ENCODE peak calls at places on chromosomes 4 and X, in nine cellular contexts. C is neuronal stem cell, U is vagina, I is heart left ventricle, H is lung, Q is small intestine, F is uterus, T is aorta, J is hepatocyte. N is an unnamed sample.
A peak's percentile ranks its signal among the peaks of the same experiment; 100 is the strongest.

GRCh38 chrX:45860450-45860849 is 659.8 kb upstream of the DIPK2B start:
- DNase-seq in H (no peak), C (no peak), I (no peak), F (no peak), T (no peak), U (no peak), J (no peak), Q (no peak), N (no peak)

GRCh38 chr4:83062748-83063147 is 27.8 kb downstream of the COPS4 start:
- DNase-seq in I (no peak), T (no peak), H (no peak), Q (no peak), J (no peak), C (no peak), U (no peak), F (no peak), N (no peak)

GRCh38 chr4:143071351-143071750 is 113.4 kb upstream of the USP38 start:
- DNase-seq in J (no peak), T (no peak), Q (no peak), U (no peak), I (no peak), F (no peak), H (no peak), C (no peak), N (no peak)

GRCh38 chrX:72255445-72255844 is 16.6 kb upstream of the ERCC6L start:
- DNase-seq in C (no peak), T (no peak), Q (no peak), H (peak; percentile 41), F (no peak), I (no peak), J (no peak), U (no peak), N (no peak)

GRCh38 chr4:2073808-2074481 is 14.8 kb downstream of the NAT8L start:
- DNase-seq in C (no peak), Q (no peak), T (peak; percentile 66), I (no peak), F (no peak), U (no peak), J (no peak), H (no peak), N (no peak)

GRCh38 chr4:130478406-130478805 is 1382.5 kb downstream of the C4orf33 start:
- DNase-seq in I (no peak), F (no peak), H (no peak), J (no peak), Q (no peak), U (no peak), T (no peak), C (no peak), N (no peak)

GRCh38 chr4:112973897-112974296 is 75.6 kb upstream of the ANK2 start:
- DNase-seq in U (no peak), F (no peak), H (no peak), J (no peak), Q (no peak), C (no peak), T (no peak), I (no peak), N (no peak)

GRCh38 chrX:85084770-85085393 is 81.2 kb downstream of the APOOL start:
- DNase-seq in H (no peak), F (no peak), T (no peak), I (no peak), C (peak; percentile 1), Q (peak; percentile 24), J (peak; percentile 48), U (no peak), N (no peak)

GRCh38 chrX:1210844-1211243 is 1.6 kb downstream of the CRLF2 start:
- DNase-seq in F (no peak), H (no peak), Q (no peak), U (no peak), I (no peak), C (no peak), J (no peak), T (no peak), N (no peak)

GRCh38 chrX:1212532-1212931 is at the start of gene CRLF2:
- DNase-seq in T (peak; percentile 31), J (no peak), Q (no peak), U (no peak), F (no peak), I (no peak), C (no peak), H (no peak), N (no peak)

GRCh38 chrX:1215123-1215823 is 2.8 kb upstream of the CRLF2 start:
- DNase-seq in F (no peak), T (peak; percentile 12), U (no peak), H (no peak), Q (no peak), C (no peak), J (no peak), I (no peak), N (no peak)

DNA sequence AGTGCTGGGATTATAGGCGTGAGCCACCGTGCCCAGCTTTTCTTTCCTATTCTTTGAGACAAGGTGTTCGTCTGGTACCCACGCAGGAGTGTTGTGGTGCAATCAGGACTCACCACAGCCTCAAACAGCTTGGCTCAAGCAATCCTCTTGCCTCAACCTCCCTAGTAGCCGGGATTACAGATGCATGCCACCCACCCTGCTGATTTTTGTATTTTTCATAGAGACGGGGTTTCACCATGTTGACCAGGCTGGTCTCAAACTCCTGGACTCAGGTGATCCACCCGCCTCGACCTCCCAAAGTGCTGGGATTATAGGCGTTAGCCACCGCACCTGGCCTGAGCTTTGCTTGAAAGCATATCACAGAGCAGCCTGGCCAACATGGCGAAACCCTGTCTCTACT is 1.5 kb upstream of the CRLF2 start:
- DNase-seq in T (peak; percentile 52), I (no peak), H (no peak), C (no peak), Q (no peak), U (no peak), F (no peak), J (no peak), N (no peak)
- H3K9me3 ChIP-seq in T (peaks cover 1% of the 10 kb centered on the region), I (no peaks in the 10 kb centered on the region), H (no peaks in the 10 kb centered on the region), C (no peaks in the 10 kb centered on the region), Q (no peaks in the 10 kb centered on the region), U (no peaks in the 10 kb centered on the region), F (no peaks in the 10 kb centered on the region), J (no peaks in the 10 kb centered on the region), N (no peaks in the 10 kb centered on the region)

GRCh38 chr4:98623126-98623802 is 35.1 kb downstream of the TSPAN5 start:
- DNase-seq in Q (no peak), C (no peak), H (no peak), T (no peak), U (no peak), I (no peak), F (no peak), J (no peak), N (no peak)

GRCh38 chr4:98619197-98619596 is 39.2 kb downstream of the TSPAN5 start:
- DNase-seq in Q (no peak), U (no peak), H (no peak), J (no peak), T (no peak), I (no peak), C (no peak), F (no peak), N (no peak)

GRCh38 chr4:98618670-98619069 is 39.7 kb downstream of the TSPAN5 start:
- DNase-seq in C (no peak), I (no peak), Q (no peak), T (no peak), U (no peak), F (no peak), J (no peak), H (no peak), N (no peak)

GRCh38 chr4:98617358-98618047 is 40.9 kb downstream of the TSPAN5 start:
- DNase-seq in I (no peak), Q (no peak), T (no peak), U (no peak), C (no peak), J (no peak), F (peak; percentile 36), H (no peak), N (no peak)

DNA sequence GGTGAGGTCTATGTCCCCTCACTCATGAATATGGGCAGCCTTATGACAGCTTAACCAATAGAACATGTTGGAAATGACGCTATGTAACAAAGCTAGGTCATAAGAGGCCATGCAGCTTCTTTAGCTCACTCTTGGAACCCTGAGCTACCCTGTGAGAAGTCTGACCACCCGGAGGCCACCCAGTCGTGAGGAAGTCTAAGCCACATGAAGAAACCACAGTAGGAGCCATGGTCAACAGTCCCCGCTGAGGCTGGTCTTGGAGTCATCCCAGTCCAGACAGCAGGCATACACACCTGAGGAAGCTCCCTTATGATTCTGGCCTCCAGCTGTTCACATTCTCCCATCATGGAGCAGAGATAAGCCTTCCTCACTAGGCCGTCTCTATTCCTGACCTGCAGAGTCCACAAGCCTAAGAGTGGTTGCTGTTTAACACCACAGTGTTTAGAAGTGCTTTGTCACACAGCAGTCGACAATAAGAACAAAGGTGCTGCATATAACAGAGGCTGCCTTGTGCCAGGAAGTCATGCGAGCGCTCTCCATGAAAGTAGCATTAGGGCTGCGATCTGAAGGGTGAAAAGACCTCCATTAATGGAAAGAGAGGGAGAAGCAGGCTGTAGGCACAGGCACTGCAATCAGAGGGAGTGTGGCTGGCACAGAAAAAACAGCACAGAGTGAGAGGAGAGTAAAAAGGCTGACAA is 38.2 kb downstream of the TSPAN5 start:
- DNase-seq in T (no peak), H (no peak), J (no peak), Q (no peak), U (no peak), C (no peak), F (no peak), I (no peak), N (no peak)
- H3K9me3 ChIP-seq in T (no peaks in the 10 kb centered on the region), H (no peaks in the 10 kb centered on the region), J (no peaks in the 10 kb centered on the region), Q (no peaks in the 10 kb centered on the region), U (no peaks in the 10 kb centered on the region), C (no peaks in the 10 kb centered on the region), F (no peaks in the 10 kb centered on the region), I (no peaks in the 10 kb centered on the region), N (no peaks in the 10 kb centered on the region)

GRCh38 chrX:13064599-13065143 is 20.3 kb upstream of the FAM9C start:
- DNase-seq in I (no peak), Q (no peak), U (no peak), T (no peak), H (no peak), J (peak; percentile 24), F (peak; percentile 47), C (no peak), N (no peak)

GRCh38 chrX:13068651-13069050 is 24.2 kb upstream of the FAM9C start:
- DNase-seq in Q (no peak), J (no peak), I (no peak), F (no peak), C (no peak), H (no peak), U (no peak), T (no peak), N (no peak)

GRCh38 chrX:13066391-13066790 is 22.0 kb upstream of the FAM9C start:
- DNase-seq in Q (no peak), I (no peak), F (no peak), H (no peak), U (no peak), C (no peak), J (no peak), T (no peak), N (no peak)

GRCh38 chrX:13069771-13070410 is 25.5 kb upstream of the FAM9C start:
- DNase-seq in Q (no peak), J (no peak), H (no peak), U (no peak), I (no peak), F (no peak), T (no peak), C (no peak), N (no peak)

GRCh38 chrX:13067842-13068241 is 23.4 kb upstream of the FAM9C start:
- DNase-seq in I (no peak), T (no peak), C (no peak), F (no peak), H (no peak), Q (no peak), J (no peak), U (no peak), N (no peak)
- H3K9me3 ChIP-seq in I (peaks cover 5% of the 10 kb centered on the region), T (no peaks in the 10 kb centered on the region), C (peaks cover 4% of the 10 kb centered on the region), F (no peaks in the 10 kb centered on the region), H (no peaks in the 10 kb centered on the region), Q (peaks cover 1% of the 10 kb centered on the region), J (no peaks in the 10 kb centered on the region), U (no peaks in the 10 kb centered on the region), N (peaks cover 6% of the 10 kb centered on the region)

GRCh38 chrX:459611-460010 is 72.9 kb upstream of the PPP2R3B start:
- DNase-seq in Q (no peak), F (no peak), I (no peak), C (no peak), H (no peak), T (peak; percentile 67), J (no peak), U (no peak), N (no peak)
- H3K9me3 ChIP-seq in Q (no peaks in the 10 kb centered on the region), F (no peaks in the 10 kb centered on the region), I (no peaks in the 10 kb centered on the region), C (no peaks in the 10 kb centered on the region), H (no peaks in the 10 kb centered on the region), T (no peaks in the 10 kb centered on the region), J (no peaks in the 10 kb centered on the region), U (no peaks in the 10 kb centered on the region), N (no peaks in the 10 kb centered on the region)